ENCODE peak calls at places on chromosomes 13 and 19, in five cellular contexts. W, V, A, H and Y are unnamed samples.

GRCh38 chr13:49560270-49561063 is 24.9 kb downstream of the RCBTB1 start:
- DNase-seq in W (no peak), V (no peak), A (no peak), H (no peak), Y (no peak)

GRCh38 chr13:65855276-65855675 is 1374.9 kb downstream of the PCDH9 start:
- DNase-seq in W (no peak), V (no peak), A (no peak), H (no peak), Y (no peak)

GRCh38 chr13:76522083-76522755 is 364.0 kb downstream of the KCTD12 start:
- DNase-seq in W (no peak), V (no peak), A (no peak), H (no peak), Y (no peak)

GRCh38 chr19:389246-389934 is 19.6 kb downstream of the C2CD4C start:
- DNase-seq in W (no peak), V (peak), A (no peak), H (no peak), Y (no peak)

GRCh38 chr19:36916991-36917390 is 859 bp downstream of the ZNF568 start:
- DNase-seq in W (no peak), V (no peak), A (peak), H (no peak), Y (peak)

GRCh38 chr19:28234637-28235036 is 978.3 kb downstream of the UQCRFS1 start:
- DNase-seq in W (no peak), V (no peak), A (no peak), H (no peak), Y (no peak)

GRCh38 chr19:36051236-36051635 is 2.8 kb downstream of the THAP8 start:
- DNase-seq in W (peak), V (no peak), A (no peak), H (no peak), Y (no peak)

GRCh38 chr13:113546571-113547247 is 37.8 kb upstream of the TFDP1 start:
- DNase-seq in W (no peak), V (peak), A (no peak), H (no peak), Y (no peak)

GRCh38 chr13:110610955-110611595 is 4.3 kb upstream of the NAXD start:
- DNase-seq in W (no peak), V (no peak), A (no peak), H (no peak), Y (peak)

GRCh38 chr13:79936368-79937136 is 404.4 kb downstream of the SPRY2 start:
- DNase-seq in W (no peak), V (peak), A (no peak), H (no peak), Y (no peak)

GRCh38 chr13:65725001-65725400 is 1505.1 kb downstream of the PCDH9 start:
- DNase-seq in W (no peak), V (no peak), A (no peak), H (no peak), Y (no peak)

GRCh38 chr13:43264460-43264859 is 241.1 kb downstream of the DNAJC15 start:
- DNase-seq in W (no peak), V (no peak), A (no peak), H (no peak), Y (no peak)

GRCh38 chr19:32287811-32288227 is 57.6 kb upstream of the ZNF507 start:
- DNase-seq in W (peak), V (peak), A (peak), H (no peak), Y (no peak)

GRCh38 chr13:46795321-46795720 is 1.6 kb downstream of the ESD start:
- DNase-seq in W (no peak), V (no peak), A (no peak), H (no peak), Y (no peak)

GRCh38 chr13:53023246-53023645 is 5.4 kb upstream of the OLFM4 start:
- DNase-seq in W (no peak), V (no peak), A (no peak), H (no peak), Y (no peak)

GRCh38 chr19:55440411-55441105 is 2.5 kb downstream of the SHISA7 start:
- DNase-seq in W (peak), V (no peak), A (no peak), H (no peak), Y (no peak)

GRCh38 chr13:30850204-30850866 is 55.7 kb upstream of the MEDAG start:
- DNase-seq in W (no peak), V (no peak), A (no peak), H (no peak), Y (no peak)

GRCh38 chr13:76792680-76793334 is 93.4 kb downstream of the KCTD12 start:
- DNase-seq in W (no peak), V (peak), A (no peak), H (no peak), Y (no peak)

GRCh38 chr19:39052243-39052746 is 19.9 kb upstream of the FBXO27 start:
- DNase-seq in W (peak), V (peak), A (peak), H (no peak), Y (peak)

GRCh38 chr13:83372786-83373185 is 509.5 kb downstream of the SLITRK1 start:
- DNase-seq in W (no peak), V (no peak), A (no peak), H (no peak), Y (no peak)

GRCh38 chr19:40466219-40467006 is at the start of gene SPTBN4:
- DNase-seq in W (no peak), V (peak), A (no peak), H (no peak), Y (peak)

GRCh38 chr19:24033962-24034342 is 53.0 kb upstream of the ZNF254 start:
- DNase-seq in W (peak), V (peak), A (peak), H (no peak), Y (no peak)

GRCh38 chr13:84563611-84564010 is 681.3 kb upstream of the SLITRK1 start:
- DNase-seq in W (peak), V (no peak), A (no peak), H (no peak), Y (no peak)

GRCh38 chr13:82772802-82773201 is 1109.5 kb downstream of the SLITRK1 start:
- DNase-seq in W (no peak), V (no peak), A (no peak), H (no peak), Y (no peak)

GRCh38 chr19:29965529-29965928 is 23.5 kb downstream of the URI1 start:
- DNase-seq in W (no peak), V (no peak), A (no peak), H (no peak), Y (no peak)

GRCh38 chr13:77853701-77854100 is 64.9 kb downstream of the EDNRB start:
- DNase-seq in W (no peak), V (no peak), A (no peak), H (no peak), Y (no peak)

GRCh38 chr13:59677966-59678814 is 485.5 kb downstream of the DIAPH3 start:
- DNase-seq in W (peak), V (no peak), A (no peak), H (no peak), Y (peak)

GRCh38 chr19:32570081-32570785 is 10.8 kb upstream of the PDCD5 start:
- DNase-seq in W (peak), V (no peak), A (peak), H (no peak), Y (no peak)

GRCh38 chr19:35266904-35267817 is 1.6 kb upstream of the USF2 start:
- DNase-seq in W (no peak), V (peak), A (peak), H (no peak), Y (peak)

GRCh38 chr19:53285087-53285486 is 17.6 kb upstream of the VN1R4 start:
- DNase-seq in W (no peak), V (no peak), A (no peak), H (no peak), Y (no peak)

GRCh38 chr13:110771194-110771593 is 57.7 kb downstream of the ING1 start:
- DNase-seq in W (no peak), V (no peak), A (no peak), H (no peak), Y (no peak)

GRCh38 chr19:18021121-18021755 is 13.3 kb downstream of the ARRDC2 start:
- DNase-seq in W (no peak), V (peak), A (peak), H (no peak), Y (peak)